ENCODE peak calls at places on chromosomes 12 and 14, in five cellular contexts. Y is heart right ventricle, N is PC-3, X is mesothelial cell of epicardium, B is MM.1S. M is an unnamed sample.

GRCh38 chr14:101253948-101254347 is 307.3 kb upstream of the DIO3 start:
- DNase-seq in Y (no peak), N (no peak), B (no peak), X (no peak), M (no peak)

GRCh38 chr14:104194016-104194415 is 55.6 kb downstream of the KIF26A start:
- DNase-seq in Y (no peak), B (no peak), X (no peak), N (no peak), M (no peak)

GRCh38 chr14:101861464-101861863 is 100.0 kb downstream of the PPP2R5C start:
- DNase-seq in X (no peak), B (no peak), N (no peak), Y (no peak), M (no peak)

GRCh38 chr14:99663716-99664635 is 19.0 kb downstream of the HHIPL1 start:
- DNase-seq in Y (no peak), B (no peak), N (no peak), X (no peak), M (no peak)

GRCh38 chr12:111367661-111368221 is 1.2 kb downstream of the PHETA1 start:
- DNase-seq in X (no peak), N (peak), B (no peak), Y (no peak), M (no peak)

GRCh38 chr14:76577090-76577489 is 184.2 kb upstream of the VASH1 start:
- DNase-seq in X (no peak), Y (no peak), N (no peak), B (no peak), M (no peak)

GRCh38 chr12:45794422-45794821 is 64.9 kb downstream of the ARID2 start:
- DNase-seq in N (no peak), B (no peak), X (no peak), Y (no peak), M (no peak)

GRCh38 chr12:12004524-12004923 is 66.2 kb upstream of the BCL2L14 start:
- DNase-seq in B (no peak), N (no peak), X (no peak), Y (no peak), M (no peak)

GRCh38 chr12:53737951-53738833 is 10.9 kb upstream of the CALCOCO1 start:
- DNase-seq in Y (no peak), X (peak), N (no peak), B (no peak), M (no peak)

GRCh38 chr12:104683831-104684503 is 227.2 kb downstream of the CHST11 start:
- DNase-seq in X (no peak), Y (no peak), N (no peak), B (no peak), M (no peak)

GRCh38 chr12:124543052-124543590 is 24.3 kb downstream of the NCOR2 start:
- DNase-seq in Y (no peak), N (no peak), X (no peak), B (no peak), M (no peak)

GRCh38 chr12:44709166-44709565 is 166.9 kb downstream of the NELL2 start:
- DNase-seq in Y (no peak), X (no peak), B (no peak), N (peak), M (no peak)

GRCh38 chr12:111792155-111792876 is 25.6 kb downstream of the ALDH2 start:
- DNase-seq in N (no peak), B (no peak), X (no peak), Y (peak), M (no peak)

GRCh38 chr12:14418526-14418925 is 53.0 kb downstream of the ATF7IP start:
- DNase-seq in B (no peak), N (peak), X (no peak), Y (no peak), M (no peak)

GRCh38 chr14:28867571-28867970 is 101.0 kb downstream of the FOXG1 start:
- DNase-seq in N (no peak), Y (no peak), X (no peak), B (no peak), M (no peak)

GRCh38 chr12:7995266-7995963 is 37.1 kb upstream of the FOXJ2 start:
- DNase-seq in N (peak), B (peak), Y (peak), X (peak), M (peak)

GRCh38 chr14:102949062-102949800 is 26.8 kb downstream of the AMN start:
- DNase-seq in N (peak), X (no peak), B (no peak), Y (no peak), M (no peak)

GRCh38 chr12:12467701-12468218 is 94.9 kb downstream of the DUSP16 start:
- DNase-seq in Y (no peak), B (no peak), X (no peak), N (no peak), M (no peak)

DNA sequence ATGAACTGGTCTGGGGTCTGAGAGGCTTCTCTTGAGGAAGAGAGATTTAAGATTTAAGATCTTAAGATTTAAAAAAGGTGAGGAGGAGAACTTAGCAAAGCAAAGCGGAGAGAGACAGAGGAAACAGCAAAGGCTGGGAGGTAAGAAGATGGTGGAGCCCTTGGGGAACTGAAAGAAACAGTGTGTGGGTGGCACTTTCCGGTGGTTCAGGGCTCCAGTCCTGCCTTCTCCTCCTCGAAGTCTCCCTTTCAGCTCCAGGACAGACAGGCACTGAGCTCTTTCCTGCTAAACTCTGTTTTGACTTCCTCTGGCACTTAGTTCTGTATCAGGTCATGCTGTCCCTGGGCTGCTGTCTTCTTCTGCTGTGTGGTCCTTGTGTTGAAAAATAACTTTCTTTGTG is 298.7 kb upstream of the SRRM4 start:
- DNase-seq in X (no peak), Y (no peak), B (no peak), N (no peak), M (no peak)
- TF ChIP-seq CTCF in X (no peak), Y (no peak), B (no peak), N (no peak), M (no peak)

DNA sequence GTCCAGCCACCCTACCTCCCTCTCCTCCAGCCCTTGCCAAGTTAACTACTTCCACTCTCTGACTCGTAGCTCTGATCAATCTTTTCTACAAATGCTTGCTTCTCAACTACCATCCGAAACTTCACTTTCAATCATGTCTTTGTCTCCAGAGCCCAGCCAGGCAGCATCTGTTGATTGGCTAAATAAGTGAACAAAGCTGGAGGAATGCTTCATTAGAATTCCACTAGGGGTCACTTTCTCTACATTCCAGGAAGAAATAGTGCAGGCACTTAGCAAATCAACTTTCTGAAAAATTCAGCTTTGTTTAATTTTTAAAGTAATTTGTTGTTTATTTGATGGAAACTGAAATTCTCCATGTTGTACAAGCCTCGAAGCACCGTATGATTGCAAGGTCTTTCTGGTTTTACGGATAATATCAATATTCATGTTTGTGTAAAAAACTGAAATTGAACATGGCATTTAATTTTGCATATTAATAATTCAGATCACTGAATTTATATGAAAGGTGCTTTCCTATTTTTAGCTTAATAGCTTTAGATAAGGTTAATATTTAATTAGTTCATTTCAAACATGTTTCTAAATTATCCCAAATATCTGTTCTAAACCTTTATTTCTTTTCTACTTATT is 32.4 kb upstream of the HELB start:
- DNase-seq in X (no peak), N (peak), B (peak), Y (no peak), M (no peak)
- TF ChIP-seq CTCF in X (peak), N (peak), B (peak), Y (peak), M (peak)

GRCh38 chr14:35366521-35366976 is 38.0 kb downstream of the NFKBIA start:
- DNase-seq in X (no peak), B (no peak), Y (no peak), N (no peak), M (no peak)

GRCh38 chr14:35367056-35367372 is 37.5 kb downstream of the NFKBIA start:
- DNase-seq in N (no peak), B (no peak), X (no peak), Y (no peak), M (no peak)

GRCh38 chr14:35366048-35366428 is 38.5 kb downstream of the NFKBIA start:
- DNase-seq in X (no peak), Y (no peak), B (no peak), N (peak), M (no peak)

GRCh38 chr14:35362911-35363374 is 41.6 kb downstream of the NFKBIA start:
- DNase-seq in Y (no peak), B (no peak), X (no peak), N (no peak), M (no peak)

DNA sequence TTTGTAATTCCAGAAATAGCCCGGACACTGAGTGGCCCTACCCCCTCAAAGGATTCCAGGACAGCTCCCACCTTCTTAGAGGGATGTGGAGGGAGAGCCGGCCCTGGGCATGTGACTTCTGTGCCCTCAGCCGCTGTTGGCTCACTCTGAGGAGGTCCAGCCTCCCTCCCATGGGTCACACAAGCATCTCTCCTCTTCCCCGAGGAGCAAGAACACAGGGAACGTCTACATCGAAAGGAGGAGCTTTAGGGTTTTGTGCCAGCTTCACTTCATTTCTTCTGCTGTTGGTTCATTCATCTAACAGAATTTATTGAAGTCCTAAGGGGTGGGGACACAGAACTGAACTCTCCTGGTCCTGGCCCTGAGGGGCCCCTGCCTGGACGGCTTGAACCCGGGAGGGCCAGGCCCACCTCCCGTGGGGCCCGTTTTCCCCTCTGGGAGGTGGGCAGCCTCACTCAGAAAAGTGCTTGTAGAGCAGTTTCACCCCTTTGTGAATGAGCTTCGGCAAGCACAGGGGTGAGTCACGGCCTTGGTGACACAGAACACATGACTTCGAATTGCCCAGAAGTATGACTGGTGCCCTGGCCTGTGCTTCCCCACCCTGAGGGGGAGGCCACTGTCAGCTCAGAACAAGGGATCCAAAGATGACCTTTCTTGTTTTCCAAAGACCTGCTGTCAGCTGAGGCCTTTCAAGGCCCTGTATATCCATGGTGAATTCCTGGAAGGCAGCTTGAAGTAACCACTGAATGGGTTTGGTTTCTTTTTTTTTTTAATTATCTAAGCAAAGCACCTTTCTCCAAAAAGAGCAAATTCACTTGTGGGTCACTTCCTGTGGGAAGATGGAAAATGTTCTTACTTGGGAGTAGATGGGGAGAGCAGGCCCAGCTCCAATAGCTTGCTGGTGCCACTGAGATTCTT is 39.2 kb downstream of the NFKBIA start:
- DNase-seq in B (peak), Y (peak), X (no peak), N (peak), M (no peak)
- TF ChIP-seq CTCF in B (no peak), Y (no peak), X (no peak), N (no peak), M (no peak)

GRCh38 chr14:27642251-27642866 is 1044.5 kb upstream of the NOVA1 start:
- DNase-seq in Y (no peak), X (no peak), B (no peak), N (peak), M (no peak)
- TF ChIP-seq CTCF in Y (no peak), X (no peak), B (no peak), N (no peak), M (no peak)

GRCh38 chr14:59362533-59362932 is 102.6 kb downstream of the GPR135 start:
- DNase-seq in B (no peak), Y (no peak), N (peak), X (no peak), M (no peak)
- TF ChIP-seq CTCF in B (no peak), Y (no peak), N (no peak), X (no peak), M (no peak)

GRCh38 chr12:128970941-128971340 is 117.7 kb downstream of the GLT1D1 start:
- DNase-seq in Y (no peak), B (no peak), N (no peak), X (no peak), M (no peak)

GRCh38 chr12:128968668-128969067 is 115.4 kb downstream of the GLT1D1 start:
- DNase-seq in Y (no peak), N (no peak), B (no peak), X (no peak), M (no peak)

GRCh38 chr12:128970110-128970509 is 116.8 kb downstream of the GLT1D1 start:
- DNase-seq in Y (no peak), B (no peak), X (no peak), N (no peak), M (no peak)

GRCh38 chr12:128971802-128972201 is 118.5 kb downstream of the GLT1D1 start:
- DNase-seq in X (no peak), B (no peak), Y (no peak), N (no peak), M (no peak)

DNA sequence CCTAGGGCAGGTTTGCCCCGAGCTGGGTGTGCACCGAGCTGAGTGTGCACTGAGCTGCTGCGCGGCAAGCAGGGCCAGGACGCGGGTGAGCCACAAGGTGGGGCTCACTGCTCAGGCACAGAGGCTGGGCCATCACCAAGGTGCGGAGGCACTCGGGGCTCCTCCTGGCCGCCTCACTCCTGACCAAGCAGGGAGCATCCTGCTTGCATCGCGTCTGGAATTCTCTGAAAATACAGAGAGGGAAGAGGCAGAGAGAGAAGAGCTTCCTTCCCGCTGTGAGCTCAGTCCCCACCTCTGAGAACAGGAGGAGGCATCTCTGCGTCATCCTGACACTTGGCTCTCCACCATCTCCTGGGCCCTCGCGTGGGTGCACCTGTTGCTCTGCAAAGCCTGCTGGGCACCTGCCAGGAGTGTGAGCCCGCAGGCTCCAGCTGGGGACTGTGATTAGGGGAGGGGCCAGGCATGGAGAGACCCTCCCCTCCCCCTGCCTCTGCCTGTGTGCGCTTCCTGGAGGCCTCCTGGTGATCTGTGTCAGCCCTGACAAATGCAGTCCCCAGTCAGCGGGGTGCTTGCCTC is 116.3 kb downstream of the GLT1D1 start:
- DNase-seq in B (no peak), N (peak), Y (no peak), X (peak), M (peak)
- TF ChIP-seq CTCF in B (peak), N (peak), Y (peak), X (no peak), M (peak)

DNA sequence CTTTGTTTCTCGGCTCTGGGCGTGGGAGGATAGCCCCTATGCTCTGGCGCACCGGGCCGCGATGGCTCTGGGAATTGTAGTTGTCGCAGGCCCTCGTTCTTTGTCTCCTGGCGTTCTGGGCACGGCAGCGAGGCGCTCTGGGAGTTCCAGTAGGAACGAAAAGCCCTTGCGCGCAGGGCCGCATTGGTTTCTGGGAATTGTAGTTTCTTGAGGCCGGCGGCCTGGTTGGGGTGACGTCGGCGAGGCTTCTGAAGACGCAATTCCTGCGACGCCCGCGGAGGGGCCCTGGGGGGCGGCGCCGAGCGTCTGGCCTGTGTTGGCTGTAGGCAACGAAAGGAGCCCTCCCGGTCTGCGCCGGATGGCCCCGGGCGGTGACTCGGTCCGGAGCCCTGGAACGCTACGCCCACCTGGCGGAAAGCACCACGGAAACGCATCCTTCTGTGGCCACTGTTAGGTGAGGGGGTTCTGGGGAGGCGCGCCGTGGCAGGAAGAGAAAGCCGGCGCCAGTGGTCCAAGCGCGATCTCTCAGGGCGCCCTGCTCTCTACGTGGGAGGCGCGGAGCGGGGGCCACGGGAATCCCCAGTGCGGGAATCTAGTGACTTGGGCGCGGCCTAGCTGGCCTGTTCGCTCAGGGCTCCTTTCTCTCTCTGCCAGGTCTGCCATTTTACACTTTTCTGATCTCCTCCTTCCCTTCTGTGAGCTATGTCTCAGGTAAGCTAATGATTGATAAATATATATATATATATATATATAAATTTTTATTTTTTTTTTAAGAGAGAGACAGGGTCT is at the start of gene ZNF140:
- DNase-seq in N (peak), B (peak), X (peak), Y (peak), M (no peak)
- TF ChIP-seq CTCF in N (no peak), B (no peak), X (peak), Y (peak), M (peak)

GRCh38 chr14:20757963-20758362 is 10.2 kb upstream of the EDDM3B start:
- DNase-seq in X (no peak), Y (peak), B (no peak), N (no peak), M (no peak)
- TF ChIP-seq CTCF in X (no peak), Y (peak), B (peak), N (peak), M (no peak)